ENCODE peak calls at places on chromosome 11, in nine cellular contexts. One of them, this sample, is unnamed. For H3K4me1, the result is how much of the 10 kb centered on the place peaks cover.

GRCh38 chr11:17350455-17351170 is 987 bp upstream of the NCR3LG1 start:
- DNase-seq in body of pancreas: no peak
- DNase-seq in thyroid gland: no peak
- DNase-seq in A549: no peak
- DNase-seq in cardiac muscle cell: no peak
- DNase-seq in lower lobe of right lung: no peak
- DNase-seq in stomach: no peak
- DNase-seq in uterus: no peak
- DNase-seq in IMR-90: no peak
- DNase-seq in this sample: no peak

GRCh38 chr11:19511413-19512183 is 201.0 kb upstream of the NAV2 start:
- DNase-seq in body of pancreas: peak
- DNase-seq in thyroid gland: peak
- DNase-seq in A549: no peak
- DNase-seq in cardiac muscle cell: peak
- DNase-seq in lower lobe of right lung: peak
- DNase-seq in stomach: peak
- DNase-seq in uterus: no peak
- DNase-seq in IMR-90: no peak
- DNase-seq in this sample: no peak

GRCh38 chr11:77147036-77147315 is 18.9 kb downstream of the MYO7A start:
- DNase-seq in body of pancreas: no peak
- DNase-seq in thyroid gland: no peak
- DNase-seq in A549: no peak
- DNase-seq in cardiac muscle cell: no peak
- DNase-seq in lower lobe of right lung: no peak
- DNase-seq in stomach: no peak
- DNase-seq in uterus: no peak
- DNase-seq in IMR-90: no peak
- DNase-seq in this sample: no peak

GRCh38 chr11:58178444-58178843 is 10.4 kb upstream of the OR9Q2 start:
- DNase-seq in body of pancreas: no peak
- DNase-seq in thyroid gland: no peak
- DNase-seq in A549: no peak
- DNase-seq in cardiac muscle cell: no peak
- DNase-seq in lower lobe of right lung: no peak
- DNase-seq in stomach: no peak
- DNase-seq in uterus: no peak
- DNase-seq in IMR-90: no peak
- DNase-seq in this sample: no peak

GRCh38 chr11:60951611-60951908 is 416 bp downstream of the SLC15A3 start:
- DNase-seq in body of pancreas: no peak
- DNase-seq in thyroid gland: no peak
- DNase-seq in A549: no peak
- DNase-seq in cardiac muscle cell: peak
- DNase-seq in lower lobe of right lung: no peak
- DNase-seq in stomach: no peak
- DNase-seq in uterus: peak
- DNase-seq in IMR-90: no peak
- DNase-seq in this sample: no peak

GRCh38 chr11:25200925-25201324 is 704.1 kb downstream of the LUZP2 start:
- DNase-seq in body of pancreas: no peak
- DNase-seq in thyroid gland: no peak
- DNase-seq in A549: no peak
- DNase-seq in cardiac muscle cell: no peak
- DNase-seq in lower lobe of right lung: no peak
- DNase-seq in stomach: no peak
- DNase-seq in uterus: no peak
- DNase-seq in IMR-90: no peak
- DNase-seq in this sample: no peak

GRCh38 chr11:118659956-118660645 is 19.3 kb downstream of the TREH start:
- DNase-seq in body of pancreas: no peak
- DNase-seq in thyroid gland: no peak
- DNase-seq in A549: no peak
- DNase-seq in cardiac muscle cell: no peak
- DNase-seq in lower lobe of right lung: no peak
- DNase-seq in stomach: no peak
- DNase-seq in uterus: no peak
- DNase-seq in IMR-90: no peak
- DNase-seq in this sample: no peak

GRCh38 chr11:6586434-6587359 is 16.7 kb downstream of the RRP8 start:
- DNase-seq in body of pancreas: no peak
- DNase-seq in thyroid gland: no peak
- DNase-seq in A549: no peak
- DNase-seq in cardiac muscle cell: peak
- DNase-seq in lower lobe of right lung: no peak
- DNase-seq in stomach: no peak
- DNase-seq in uterus: no peak
- DNase-seq in IMR-90: no peak
- DNase-seq in this sample: no peak

GRCh38 chr11:116836648-116837023 is 786 bp downstream of the APOA1 start:
- DNase-seq in body of pancreas: no peak
- DNase-seq in thyroid gland: no peak
- DNase-seq in A549: no peak
- DNase-seq in cardiac muscle cell: no peak
- DNase-seq in lower lobe of right lung: no peak
- DNase-seq in stomach: no peak
- DNase-seq in uterus: no peak
- DNase-seq in IMR-90: no peak
- DNase-seq in this sample: no peak

GRCh38 chr11:134511255-134511654 is 99.2 kb upstream of the B3GAT1 start:
- DNase-seq in body of pancreas: no peak
- DNase-seq in thyroid gland: no peak
- DNase-seq in A549: no peak
- DNase-seq in cardiac muscle cell: no peak
- DNase-seq in lower lobe of right lung: no peak
- DNase-seq in stomach: no peak
- DNase-seq in uterus: peak
- DNase-seq in IMR-90: no peak
- DNase-seq in this sample: no peak

GRCh38 chr11:109184376-109184775 is 237.6 kb upstream of the C11orf87 start:
- DNase-seq in body of pancreas: no peak
- DNase-seq in thyroid gland: no peak
- DNase-seq in A549: no peak
- DNase-seq in cardiac muscle cell: no peak
- DNase-seq in lower lobe of right lung: no peak
- DNase-seq in stomach: no peak
- DNase-seq in uterus: no peak
- DNase-seq in IMR-90: no peak
- DNase-seq in this sample: no peak

GRCh38 chr11:81874627-81875026 is 859.0 kb downstream of the FAM181B start:
- DNase-seq in body of pancreas: no peak
- DNase-seq in thyroid gland: no peak
- DNase-seq in A549: no peak
- DNase-seq in cardiac muscle cell: no peak
- DNase-seq in lower lobe of right lung: no peak
- DNase-seq in stomach: no peak
- DNase-seq in uterus: no peak
- DNase-seq in IMR-90: no peak
- DNase-seq in this sample: no peak

GRCh38 chr11:1762537-1763302 is 1.0 kb downstream of the CTSD start:
- DNase-seq in body of pancreas: peak
- DNase-seq in thyroid gland: no peak
- DNase-seq in A549: peak
- DNase-seq in cardiac muscle cell: peak
- DNase-seq in lower lobe of right lung: peak
- DNase-seq in stomach: peak
- DNase-seq in uterus: no peak
- DNase-seq in IMR-90: no peak
- DNase-seq in this sample: peak
- TF ChIP-seq CTCF in body of pancreas: no peak
- TF ChIP-seq CTCF in thyroid gland: no peak
- TF ChIP-seq CTCF in A549: no peak
- TF ChIP-seq CTCF in cardiac muscle cell: no peak
- TF ChIP-seq CTCF in lower lobe of right lung: no peak
- TF ChIP-seq CTCF in stomach: no peak
- TF ChIP-seq CTCF in uterus: no peak
- TF ChIP-seq CTCF in IMR-90: no peak
- TF ChIP-seq CTCF in this sample: no peak

GRCh38 chr11:111823629-111824028 is 47.8 kb downstream of the ALG9 start:
- DNase-seq in body of pancreas: no peak
- DNase-seq in thyroid gland: no peak
- DNase-seq in A549: no peak
- DNase-seq in cardiac muscle cell: no peak
- DNase-seq in lower lobe of right lung: no peak
- DNase-seq in stomach: no peak
- DNase-seq in uterus: no peak
- DNase-seq in IMR-90: no peak
- DNase-seq in this sample: no peak
- H3K4me1 ChIP-seq in body of pancreas: under half
- H3K4me1 ChIP-seq in thyroid gland: under half
- H3K4me1 ChIP-seq in A549: under half
- H3K4me1 ChIP-seq in cardiac muscle cell: under half
- H3K4me1 ChIP-seq in lower lobe of right lung: under half
- H3K4me1 ChIP-seq in stomach: under half
- H3K4me1 ChIP-seq in uterus: under half
- H3K4me1 ChIP-seq in IMR-90: under half
- H3K4me1 ChIP-seq in this sample: under half

GRCh38 chr11:35373284-35373933 is 45.9 kb downstream of the SLC1A2 start:
- DNase-seq in body of pancreas: peak
- DNase-seq in thyroid gland: no peak
- DNase-seq in A549: peak
- DNase-seq in cardiac muscle cell: no peak
- DNase-seq in lower lobe of right lung: no peak
- DNase-seq in stomach: peak
- DNase-seq in uterus: no peak
- DNase-seq in IMR-90: peak
- DNase-seq in this sample: no peak
- TF ChIP-seq CTCF in body of pancreas: no peak
- TF ChIP-seq CTCF in thyroid gland: no peak
- TF ChIP-seq CTCF in A549: peak
- TF ChIP-seq CTCF in cardiac muscle cell: no peak
- TF ChIP-seq CTCF in lower lobe of right lung: no peak
- TF ChIP-seq CTCF in stomach: no peak
- TF ChIP-seq CTCF in uterus: no peak
- TF ChIP-seq CTCF in IMR-90: no peak
- TF ChIP-seq CTCF in this sample: no peak

DNA sequence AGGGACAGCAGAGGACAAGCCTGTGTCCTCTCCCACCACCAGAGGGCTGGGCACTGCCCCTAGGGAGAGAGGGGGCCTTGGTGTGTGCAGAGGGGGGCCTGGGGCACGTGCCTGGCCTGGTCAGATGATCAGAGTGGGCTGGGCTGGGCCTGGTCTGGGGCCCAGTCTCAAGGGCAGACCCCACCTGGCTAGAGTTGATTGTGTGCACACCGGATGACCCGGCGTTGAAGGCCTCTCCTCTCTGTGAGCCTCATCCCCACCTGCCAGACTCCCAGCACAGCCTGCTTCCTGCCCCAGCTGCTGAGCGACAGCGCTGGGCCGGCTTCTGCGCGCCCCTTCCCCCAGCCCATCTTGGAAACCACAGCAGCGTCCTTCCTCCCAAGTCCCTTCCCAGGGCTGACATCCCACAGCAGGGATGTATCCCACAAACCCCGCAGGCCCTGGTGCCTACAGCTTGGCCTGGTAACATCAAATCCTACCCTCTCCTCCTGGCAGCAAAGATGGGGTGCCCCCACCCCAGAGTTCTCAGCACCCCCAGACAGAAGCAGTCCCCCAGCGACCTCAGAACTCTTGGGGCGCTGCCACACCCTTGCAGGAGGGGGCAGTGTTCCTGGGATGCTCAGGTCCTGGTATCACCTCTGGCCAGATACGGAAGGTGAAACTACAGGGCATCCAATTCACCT is 11.1 kb upstream of the TSSC4 start:
- DNase-seq in body of pancreas: no peak
- DNase-seq in thyroid gland: no peak
- DNase-seq in A549: no peak
- DNase-seq in cardiac muscle cell: no peak
- DNase-seq in lower lobe of right lung: no peak
- DNase-seq in stomach: no peak
- DNase-seq in uterus: no peak
- DNase-seq in IMR-90: no peak
- DNase-seq in this sample: no peak
- H3K4me1 ChIP-seq in body of pancreas: half or more
- H3K4me1 ChIP-seq in thyroid gland: under half
- H3K4me1 ChIP-seq in A549: under half
- H3K4me1 ChIP-seq in cardiac muscle cell: under half
- H3K4me1 ChIP-seq in lower lobe of right lung: half or more
- H3K4me1 ChIP-seq in stomach: half or more
- H3K4me1 ChIP-seq in uterus: under half
- H3K4me1 ChIP-seq in IMR-90: under half
- H3K4me1 ChIP-seq in this sample: under half

DNA sequence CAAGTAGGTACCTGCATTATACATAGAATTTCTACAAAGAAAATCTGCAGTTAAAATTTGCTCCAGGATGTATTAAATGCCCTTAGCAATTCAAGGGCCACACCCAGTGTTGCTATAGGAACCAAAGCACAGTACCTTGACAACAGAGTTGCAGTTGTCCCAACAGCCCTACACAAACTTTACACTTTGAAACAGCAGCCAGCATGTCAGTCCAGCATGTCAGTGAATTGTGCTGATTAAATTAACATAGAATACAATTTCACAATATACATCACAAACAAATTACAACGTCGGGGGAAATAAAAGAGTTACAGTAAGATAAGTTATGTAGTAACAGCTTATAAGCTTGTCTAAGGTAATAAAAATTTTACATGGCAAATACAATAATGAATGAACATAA is 389.2 kb downstream of the SOX6 start:
- DNase-seq in body of pancreas: no peak
- DNase-seq in thyroid gland: no peak
- DNase-seq in A549: peak
- DNase-seq in cardiac muscle cell: peak
- DNase-seq in lower lobe of right lung: no peak
- DNase-seq in stomach: no peak
- DNase-seq in uterus: no peak
- DNase-seq in IMR-90: no peak
- DNase-seq in this sample: peak
- TF ChIP-seq CTCF in body of pancreas: no peak
- TF ChIP-seq CTCF in thyroid gland: no peak
- TF ChIP-seq CTCF in A549: no peak
- TF ChIP-seq CTCF in cardiac muscle cell: no peak
- TF ChIP-seq CTCF in lower lobe of right lung: no peak
- TF ChIP-seq CTCF in stomach: no peak
- TF ChIP-seq CTCF in uterus: no peak
- TF ChIP-seq CTCF in IMR-90: no peak
- TF ChIP-seq CTCF in this sample: no peak

This sample was measured in mammary epithelial cell.